ENCODE peak calls at places on chromosome 18, in four cellular contexts. N, G, T and K are unnamed samples. For H3K4me1, the result is how much of the 10 kb centered on the place peaks cover.

GRCh38 chr18:37565985-37566478 is 434 bp upstream of the CELF4 start:
- DNase-seq in N (peak), G (peak), T (peak), K (no peak)

GRCh38 chr18:3402962-3403585 is 46.9 kb upstream of the TGIF1 start:
- DNase-seq in N (no peak), G (no peak), T (no peak), K (peak)

GRCh38 chr18:24112464-24112863 is 26.4 kb upstream of the CABYR start:
- DNase-seq in G (no peak), T (no peak), N (no peak), K (no peak)

GRCh38 chr18:48740068-48740440 is 201.2 kb downstream of the CTIF start:
- DNase-seq in T (no peak), N (no peak), G (no peak), K (no peak)

GRCh38 chr18:26181343-26181826 is 44.9 kb upstream of the TAF4B start:
- DNase-seq in G (no peak), T (no peak), N (no peak), K (no peak)

GRCh38 chr18:45482286-45482685 is 133.0 kb upstream of the SLC14A2 start:
- DNase-seq in G (no peak), T (no peak), N (no peak), K (no peak)

GRCh38 chr18:78521136-78521535 is 458.5 kb upstream of the SALL3 start:
- DNase-seq in N (no peak), G (no peak), T (no peak), K (no peak)

GRCh38 chr18:13615432-13615861 is 110.9 kb downstream of the FAM210A start:
- DNase-seq in T (no peak), G (no peak), N (no peak), K (no peak)

GRCh38 chr18:30486856-30487255 is 555.7 kb downstream of the DSC3 start:
- DNase-seq in T (no peak), N (no peak), G (no peak), K (no peak)

GRCh38 chr18:23585007-23585871 is 1.1 kb downstream of the NPC1 start:
- DNase-seq in T (peak), G (no peak), N (no peak), K (no peak)

GRCh38 chr18:75226956-75227316 is 16.3 kb downstream of the TSHZ1 start:
- DNase-seq in N (no peak), T (no peak), G (no peak), K (no peak)

GRCh38 chr18:13620818-13621445 is 105.4 kb downstream of the FAM210A start:
- DNase-seq in G (no peak), N (no peak), T (no peak), K (no peak)

GRCh38 chr18:76557026-76557575 is 62.1 kb upstream of the ZNF516 start:
- DNase-seq in T (no peak), N (no peak), G (no peak), K (no peak)

GRCh38 chr18:59109375-59109774 is 30.3 kb upstream of the SEC11C start:
- DNase-seq in T (no peak), N (no peak), G (no peak), K (no peak)

GRCh38 chr18:67805261-67805660 is 288.7 kb upstream of the DSEL start:
- DNase-seq in G (no peak), N (no peak), T (no peak), K (no peak)

GRCh38 chr18:56009451-56009850 is 421.5 kb upstream of the TCF4 start:
- DNase-seq in T (no peak), N (no peak), G (no peak), K (no peak)

GRCh38 chr18:50069422-50069821 is 125.5 kb downstream of the MYO5B start:
- DNase-seq in G (no peak), N (no peak), T (no peak), K (no peak)

GRCh38 chr18:42920621-42921020 is 194.9 kb downstream of the RIT2 start:
- DNase-seq in T (no peak), N (no peak), G (no peak), K (no peak)

GRCh38 chr18:2083691-2084090 is 487.6 kb downstream of the METTL4 start:
- DNase-seq in T (no peak), G (no peak), N (no peak), K (peak)

GRCh38 chr18:72637319-72638113 is 93.4 kb upstream of the CBLN2 start:
- DNase-seq in G (no peak), N (no peak), T (no peak), K (no peak)

GRCh38 chr18:6628189-6628588 is 101.3 kb upstream of the ARHGAP28 start:
- DNase-seq in N (no peak), T (no peak), G (no peak), K (no peak)

GRCh38 chr18:50142441-50143120 is 52.4 kb downstream of the MYO5B start:
- DNase-seq in N (no peak), T (no peak), G (no peak), K (no peak)

GRCh38 chr18:47978141-47978540 is 47.7 kb upstream of the SMAD2 start:
- DNase-seq in T (no peak), N (no peak), G (no peak), K (no peak)

GRCh38 chr18:25147878-25148488 is 204.0 kb downstream of the ZNF521 start:
- DNase-seq in N (no peak), T (no peak), G (no peak), K (no peak)

GRCh38 chr18:45785015-45785597 is 40.4 kb upstream of the SIGLEC15 start:
- DNase-seq in G (peak), T (no peak), N (no peak), K (no peak)

GRCh38 chr18:23238152-23238531 is 102.9 kb downstream of the CABLES1 start:
- DNase-seq in T (no peak), N (no peak), G (no peak), K (no peak)

GRCh38 chr18:58723810-58724602 is 52.7 kb downstream of the MALT1 start:
- DNase-seq in T (peak), G (no peak), N (no peak), K (no peak)

GRCh38 chr18:3083776-3084175 is 70.8 kb upstream of the LPIN2 start:
- DNase-seq in T (no peak), G (no peak), N (no peak), K (no peak)

GRCh38 chr18:27685807-27686412 is 491.0 kb downstream of the CDH2 start:
- DNase-seq in N (no peak), T (no peak), G (no peak), K (peak)

GRCh38 chr18:43277164-43277600 is at the start of gene SYT4:
- DNase-seq in G (peak), T (peak), N (peak), K (peak)

GRCh38 chr18:35618289-35618688 is 36.7 kb downstream of the GALNT1 start:
- DNase-seq in G (no peak), N (no peak), T (no peak), K (no peak)

GRCh38 chr18:74040459-74041332 is 106.9 kb downstream of the FBXO15 start:
- DNase-seq in G (peak), T (peak), N (no peak), K (peak)

GRCh38 chr18:12325726-12326245 is 17.7 kb downstream of the TUBB6 start:
- DNase-seq in N (no peak), G (no peak), T (no peak), K (no peak)

GRCh38 chr18:12326711-12327460 is 18.8 kb downstream of the TUBB6 start:
- DNase-seq in G (no peak), T (no peak), N (no peak), K (no peak)

GRCh38 chr18:12329125-12329698 is 21.2 kb downstream of the TUBB6 start:
- DNase-seq in N (no peak), G (no peak), T (no peak), K (no peak)

GRCh38 chr18:12327510-12328178 is 19.6 kb downstream of the TUBB6 start:
- DNase-seq in N (peak), G (peak), T (peak), K (peak)

GRCh38 chr18:12328179-12328823 is 20.3 kb downstream of the TUBB6 start:
- DNase-seq in G (no peak), N (no peak), T (no peak), K (no peak)
- TF ChIP-seq CTCF in G (no peak), N (peak), T (no peak), K (no peak)

DNA sequence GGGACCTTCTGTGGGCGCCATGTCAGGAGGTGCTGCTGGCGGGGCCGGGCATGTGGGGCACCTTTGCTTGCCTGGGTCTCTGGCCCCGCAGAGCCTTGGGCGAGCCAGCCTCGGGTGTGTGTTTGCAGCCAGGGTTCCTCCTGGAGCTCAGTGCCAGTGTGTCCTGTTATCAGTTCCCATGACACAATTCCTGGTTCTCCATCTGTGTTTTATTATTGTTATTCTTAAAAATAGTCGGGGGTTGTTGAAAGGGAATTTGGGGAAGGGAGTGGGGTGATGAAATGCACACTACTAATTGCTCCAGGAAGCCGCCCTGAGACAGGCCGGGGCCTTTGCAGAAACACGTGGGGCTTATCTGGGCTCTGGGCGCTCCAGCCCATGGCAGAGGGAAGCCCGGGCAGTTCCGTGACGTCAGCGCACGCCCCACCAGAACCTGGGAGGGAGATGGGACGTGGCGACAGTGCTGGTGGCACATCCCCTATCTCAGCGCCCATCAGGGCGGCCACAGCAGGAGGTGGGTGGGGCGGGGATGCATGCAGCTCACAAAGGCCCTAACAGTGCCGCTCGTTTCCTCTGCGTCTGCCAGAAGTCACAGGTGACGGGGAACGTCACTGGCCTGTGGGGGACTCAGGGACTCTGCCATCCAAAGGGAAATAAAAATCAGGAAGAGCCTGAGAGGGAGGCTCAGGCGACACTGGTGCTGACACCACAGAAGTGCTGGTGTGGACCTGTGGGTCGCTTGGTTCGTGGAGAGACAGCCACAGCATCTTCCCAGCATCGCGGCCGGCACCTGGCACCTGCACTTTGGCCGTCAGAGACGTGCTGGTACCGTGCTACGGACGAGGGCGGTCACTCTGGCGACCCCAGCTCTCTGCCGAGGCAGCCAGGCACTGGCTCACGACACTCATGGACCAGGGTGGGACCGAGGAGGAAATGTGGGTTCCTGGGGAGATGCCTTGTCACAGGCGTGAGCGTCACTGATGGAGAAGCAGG is 131.0 kb downstream of the NFATC1 start:
- DNase-seq in G (no peak), T (no peak), N (no peak), K (no peak)
- H3K4me1 ChIP-seq in G (under half), T (under half), N (under half), K (under half)

DNA sequence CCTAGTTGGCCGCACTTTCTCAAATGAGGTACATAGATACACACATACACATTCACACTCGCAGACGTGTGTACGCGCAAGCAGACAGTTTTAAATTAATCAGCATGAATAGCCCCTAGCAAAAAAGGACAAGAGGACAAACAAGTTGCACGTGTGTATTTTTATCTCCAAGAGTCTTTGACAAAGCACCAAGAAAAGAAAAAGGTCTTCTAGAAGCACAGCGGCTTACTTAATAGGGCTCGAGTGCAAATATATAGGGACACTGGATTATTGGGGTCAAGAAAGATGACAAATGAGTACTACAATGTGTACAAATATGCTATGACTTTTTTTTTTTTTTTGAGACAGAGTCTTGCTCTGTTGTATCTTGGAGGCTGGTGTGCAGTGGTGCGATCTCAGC is 1.7 kb upstream of the BCL2 start:
- DNase-seq in N (no peak), G (no peak), T (no peak), K (no peak)
- H3K4me3 ChIP-seq in N (peak), G (peak), T (no peak), K (peak)

GRCh38 chr18:5457467-5457957 is 86.3 kb downstream of the EPB41L3 start:
- DNase-seq in N (no peak), T (no peak), G (no peak), K (no peak)

GRCh38 chr18:5455644-5456043 is 88.2 kb downstream of the EPB41L3 start:
- DNase-seq in G (no peak), N (no peak), T (no peak), K (no peak)

GRCh38 chr18:5452943-5453342 is 90.9 kb downstream of the EPB41L3 start:
- DNase-seq in T (no peak), N (no peak), G (no peak), K (no peak)

GRCh38 chr18:5461056-5461455 is 82.7 kb downstream of the EPB41L3 start:
- DNase-seq in T (no peak), N (no peak), G (no peak), K (no peak)

GRCh38 chr18:5456577-5457466 is 87.0 kb downstream of the EPB41L3 start:
- DNase-seq in G (peak), N (no peak), T (no peak), K (no peak)
- TF ChIP-seq CTCF in G (no peak), N (peak), T (no peak), K (no peak)

GRCh38 chr18:61602836-61603235 is 269.6 kb downstream of the CDH20 start:
- DNase-seq in G (no peak), N (no peak), T (no peak), K (no peak)
- H3K4me1 ChIP-seq in G (under half), N (under half), T (under half), K (under half)